ENCODE peak calls at places on chromosomes 6 and 20, in eight cellular contexts. One of them, this sample, is unnamed.

GRCh38 chr20:43976577-43976976 is 61.9 kb downstream of the TOX2 start:
- ATAC-seq in GM23338: no peak
- ATAC-seq in HCT116: no peak
- ATAC-seq in upper lobe of left lung: no peak
- ATAC-seq in HepG2: no peak
- ATAC-seq in K562: no peak
- ATAC-seq in GM12878: no peak
- ATAC-seq in Panc1: no peak
- ATAC-seq in this sample: no peak

GRCh38 chr6:157661652-157662051 is 161.4 kb upstream of the SNX9 start:
- ATAC-seq in Panc1: no peak
- ATAC-seq in upper lobe of left lung: no peak
- ATAC-seq in HCT116: no peak
- ATAC-seq in GM23338: no peak
- ATAC-seq in HepG2: no peak
- ATAC-seq in GM12878: no peak
- ATAC-seq in K562: no peak
- ATAC-seq in this sample: no peak

GRCh38 chr6:121641158-121641557 is 205.7 kb downstream of the GJA1 start:
- ATAC-seq in HepG2: no peak
- ATAC-seq in GM12878: no peak
- ATAC-seq in K562: no peak
- ATAC-seq in HCT116: no peak
- ATAC-seq in Panc1: no peak
- ATAC-seq in GM23338: no peak
- ATAC-seq in upper lobe of left lung: no peak
- ATAC-seq in this sample: no peak

GRCh38 chr20:10337291-10337690 is 96.7 kb downstream of the MKKS start:
- ATAC-seq in GM23338: no peak
- ATAC-seq in K562: no peak
- ATAC-seq in upper lobe of left lung: no peak
- ATAC-seq in HCT116: no peak
- ATAC-seq in Panc1: no peak
- ATAC-seq in HepG2: no peak
- ATAC-seq in GM12878: peak; percentile 85
- ATAC-seq in this sample: no peak

GRCh38 chr20:15332711-15333160 is 995.3 kb upstream of the FLRT3 start:
- ATAC-seq in GM12878: peak; percentile 79
- ATAC-seq in upper lobe of left lung: no peak
- ATAC-seq in K562: no peak
- ATAC-seq in HCT116: no peak
- ATAC-seq in Panc1: no peak
- ATAC-seq in GM23338: no peak
- ATAC-seq in HepG2: no peak
- ATAC-seq in this sample: no peak

GRCh38 chr6:37794825-37795224 is 24.7 kb upstream of the ZFAND3 start:
- ATAC-seq in upper lobe of left lung: no peak
- ATAC-seq in GM12878: no peak
- ATAC-seq in HepG2: no peak
- ATAC-seq in Panc1: no peak
- ATAC-seq in GM23338: no peak
- ATAC-seq in HCT116: no peak
- ATAC-seq in K562: no peak
- ATAC-seq in this sample: no peak

GRCh38 chr6:125597411-125598253 is 151.8 kb upstream of the HEY2 start:
- ATAC-seq in GM12878: peak; percentile 79
- ATAC-seq in upper lobe of left lung: peak; percentile 61
- ATAC-seq in HepG2: no peak
- ATAC-seq in Panc1: no peak
- ATAC-seq in GM23338: no peak
- ATAC-seq in K562: peak; percentile 26
- ATAC-seq in HCT116: no peak
- ATAC-seq in this sample: peak; percentile 17

GRCh38 chr6:170031096-170031471 is 259.8 kb downstream of the DLL1 start:
- ATAC-seq in Panc1: no peak
- ATAC-seq in HCT116: no peak
- ATAC-seq in K562: no peak
- ATAC-seq in GM23338: no peak
- ATAC-seq in upper lobe of left lung: no peak
- ATAC-seq in HepG2: peak; percentile 45
- ATAC-seq in GM12878: no peak
- ATAC-seq in this sample: no peak

GRCh38 chr6:145074805-145075204 is 660.5 kb downstream of the EPM2A start:
- ATAC-seq in GM12878: no peak
- ATAC-seq in HepG2: no peak
- ATAC-seq in Panc1: no peak
- ATAC-seq in K562: no peak
- ATAC-seq in upper lobe of left lung: no peak
- ATAC-seq in GM23338: no peak
- ATAC-seq in HCT116: no peak
- ATAC-seq in this sample: no peak

GRCh38 chr6:145077382-145077781 is 657.9 kb downstream of the EPM2A start:
- ATAC-seq in GM12878: no peak
- ATAC-seq in K562: no peak
- ATAC-seq in upper lobe of left lung: no peak
- ATAC-seq in Panc1: no peak
- ATAC-seq in GM23338: no peak
- ATAC-seq in HepG2: no peak
- ATAC-seq in HCT116: no peak
- ATAC-seq in this sample: no peak

GRCh38 chr6:145076110-145076841 is 659.0 kb downstream of the EPM2A start:
- ATAC-seq in Panc1: no peak
- ATAC-seq in HepG2: peak; percentile 87
- ATAC-seq in HCT116: no peak
- ATAC-seq in GM23338: no peak
- ATAC-seq in upper lobe of left lung: no peak
- ATAC-seq in GM12878: no peak
- ATAC-seq in K562: no peak
- ATAC-seq in this sample: no peak

GRCh38 chr6:145073811-145074210 is 661.5 kb downstream of the EPM2A start:
- ATAC-seq in upper lobe of left lung: no peak
- ATAC-seq in HepG2: no peak
- ATAC-seq in GM12878: no peak
- ATAC-seq in HCT116: no peak
- ATAC-seq in K562: no peak
- ATAC-seq in Panc1: no peak
- ATAC-seq in GM23338: no peak
- ATAC-seq in this sample: no peak

DNA sequence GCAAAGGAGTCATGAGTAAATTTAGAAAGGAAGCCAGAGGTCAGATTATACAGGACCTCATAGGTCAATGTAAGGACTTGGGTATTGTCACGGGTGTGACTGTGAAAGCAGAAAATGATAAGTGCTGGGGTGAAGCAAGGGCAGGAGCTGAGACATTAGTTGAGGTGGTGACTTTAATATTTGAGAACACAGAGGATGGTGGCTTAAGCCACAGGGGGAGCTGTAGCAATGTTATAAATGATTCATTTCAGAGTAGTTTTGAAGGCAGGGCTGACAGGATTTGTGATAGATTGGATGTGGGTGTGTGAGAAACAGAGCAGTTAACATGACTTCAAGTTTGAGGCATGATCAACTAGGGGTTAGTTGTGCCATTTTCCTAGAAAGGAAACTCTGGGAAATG is 659.9 kb downstream of the EPM2A start:
- ATAC-seq in GM23338: no peak
- ATAC-seq in GM12878: no peak
- ATAC-seq in HepG2: peak; percentile 67
- ATAC-seq in Panc1: no peak
- ATAC-seq in upper lobe of left lung: no peak
- ATAC-seq in HCT116: no peak
- ATAC-seq in K562: no peak
- ATAC-seq in this sample: no peak
- TF ChIP-seq POLR2AphosphoS5 in GM23338: no peak
- TF ChIP-seq POLR2AphosphoS5 in GM12878: no peak
- TF ChIP-seq POLR2AphosphoS5 in HepG2: no peak
- TF ChIP-seq POLR2AphosphoS5 in Panc1: no peak
- TF ChIP-seq POLR2AphosphoS5 in upper lobe of left lung: no peak
- TF ChIP-seq POLR2AphosphoS5 in HCT116: no peak
- TF ChIP-seq POLR2AphosphoS5 in K562: no peak
- TF ChIP-seq POLR2AphosphoS5 in this sample: no peak

GRCh38 chr6:108944707-108945685 is 96.8 kb downstream of the ARMC2 start:
- ATAC-seq in Panc1: no peak
- ATAC-seq in GM12878: no peak
- ATAC-seq in HCT116: no peak
- ATAC-seq in upper lobe of left lung: peak; percentile 72
- ATAC-seq in HepG2: no peak
- ATAC-seq in K562: no peak
- ATAC-seq in GM23338: no peak
- ATAC-seq in this sample: peak; percentile 67

GRCh38 chr6:108948252-108948651 is 100.0 kb downstream of the ARMC2 start:
- ATAC-seq in GM23338: no peak
- ATAC-seq in HCT116: no peak
- ATAC-seq in upper lobe of left lung: no peak
- ATAC-seq in Panc1: no peak
- ATAC-seq in K562: no peak
- ATAC-seq in GM12878: no peak
- ATAC-seq in HepG2: no peak
- ATAC-seq in this sample: no peak

GRCh38 chr6:108945686-108946158 is 97.5 kb downstream of the ARMC2 start:
- ATAC-seq in K562: no peak
- ATAC-seq in upper lobe of left lung: peak; percentile 75
- ATAC-seq in HepG2: peak; percentile 69
- ATAC-seq in GM23338: peak; percentile 89
- ATAC-seq in Panc1: peak; percentile 59
- ATAC-seq in HCT116: no peak
- ATAC-seq in GM12878: no peak
- ATAC-seq in this sample: peak; percentile 71

GRCh38 chr6:108947114-108947854 is 99.1 kb downstream of the ARMC2 start:
- ATAC-seq in Panc1: no peak
- ATAC-seq in GM12878: no peak
- ATAC-seq in HepG2: no peak
- ATAC-seq in upper lobe of left lung: peak; percentile 78
- ATAC-seq in K562: no peak
- ATAC-seq in GM23338: no peak
- ATAC-seq in HCT116: no peak
- ATAC-seq in this sample: peak; percentile 62

DNA sequence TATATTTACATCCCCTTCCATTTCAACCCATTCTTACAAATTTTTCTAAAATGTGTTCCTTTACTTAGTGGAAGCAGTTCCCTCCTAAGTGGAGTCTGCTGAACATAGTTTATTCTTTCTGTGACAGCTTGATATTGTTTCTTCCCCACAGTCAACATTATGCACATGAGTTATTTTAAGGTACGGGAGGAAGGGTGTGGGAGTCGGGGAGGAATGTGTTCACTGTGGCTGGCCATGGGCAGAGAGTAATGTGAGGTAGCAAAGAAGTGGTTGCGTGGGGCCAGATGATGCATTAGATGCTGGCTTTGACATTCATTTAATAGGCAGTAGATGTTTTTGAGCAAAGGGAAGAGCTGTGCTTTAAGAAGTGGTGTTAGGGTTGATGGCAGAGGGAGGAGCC is 98.5 kb downstream of the ARMC2 start:
- ATAC-seq in K562: no peak
- ATAC-seq in HepG2: no peak
- ATAC-seq in upper lobe of left lung: no peak
- ATAC-seq in Panc1: no peak
- ATAC-seq in GM23338: no peak
- ATAC-seq in GM12878: no peak
- ATAC-seq in HCT116: no peak
- ATAC-seq in this sample: no peak
- TF ChIP-seq POLR2AphosphoS5 in K562: no peak
- TF ChIP-seq POLR2AphosphoS5 in HepG2: no peak
- TF ChIP-seq POLR2AphosphoS5 in upper lobe of left lung: no peak
- TF ChIP-seq POLR2AphosphoS5 in Panc1: no peak
- TF ChIP-seq POLR2AphosphoS5 in GM23338: no peak
- TF ChIP-seq POLR2AphosphoS5 in GM12878: no peak
- TF ChIP-seq POLR2AphosphoS5 in HCT116: no peak
- TF ChIP-seq POLR2AphosphoS5 in this sample: peak; percentile 69

DNA sequence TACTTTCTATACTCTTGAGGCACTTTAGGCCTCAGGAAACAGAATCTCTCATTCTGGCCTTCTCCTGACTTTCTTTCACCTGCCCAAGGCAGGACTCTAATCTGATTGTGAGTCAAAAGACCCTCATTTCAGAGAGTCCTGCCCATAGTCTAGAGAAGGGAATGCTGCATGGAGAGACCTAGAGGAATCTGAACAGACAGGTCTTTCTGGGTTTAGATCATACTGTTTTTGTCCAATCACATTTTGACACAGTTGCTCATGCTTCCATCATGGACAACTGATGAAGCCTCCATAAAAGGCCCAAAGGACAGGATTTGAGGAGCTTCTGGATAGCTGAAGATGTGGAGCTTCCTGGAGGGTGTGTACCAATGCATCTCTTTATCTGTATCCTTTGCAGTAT is 48.1 kb upstream of the BTBD3 start:
- ATAC-seq in Panc1: no peak
- ATAC-seq in HepG2: no peak
- ATAC-seq in upper lobe of left lung: no peak
- ATAC-seq in GM12878: no peak
- ATAC-seq in K562: no peak
- ATAC-seq in HCT116: no peak
- ATAC-seq in GM23338: no peak
- ATAC-seq in this sample: no peak
- TF ChIP-seq POLR2AphosphoS5 in Panc1: no peak
- TF ChIP-seq POLR2AphosphoS5 in HepG2: no peak
- TF ChIP-seq POLR2AphosphoS5 in upper lobe of left lung: no peak
- TF ChIP-seq POLR2AphosphoS5 in GM12878: no peak
- TF ChIP-seq POLR2AphosphoS5 in K562: no peak
- TF ChIP-seq POLR2AphosphoS5 in HCT116: no peak
- TF ChIP-seq POLR2AphosphoS5 in GM23338: no peak
- TF ChIP-seq POLR2AphosphoS5 in this sample: no peak

GRCh38 chr6:46927066-46927465 is 5.3 kb upstream of the ADGRF5 start:
- ATAC-seq in HCT116: no peak
- ATAC-seq in GM12878: no peak
- ATAC-seq in HepG2: no peak
- ATAC-seq in GM23338: no peak
- ATAC-seq in Panc1: no peak
- ATAC-seq in K562: no peak
- ATAC-seq in upper lobe of left lung: no peak
- ATAC-seq in this sample: no peak

GRCh38 chr6:46923476-46923875 is 1.7 kb upstream of the ADGRF5 start:
- ATAC-seq in HepG2: no peak
- ATAC-seq in GM23338: no peak
- ATAC-seq in K562: no peak
- ATAC-seq in upper lobe of left lung: no peak
- ATAC-seq in HCT116: no peak
- ATAC-seq in GM12878: no peak
- ATAC-seq in Panc1: no peak
- ATAC-seq in this sample: no peak

GRCh38 chr6:46921731-46922130 is at the start of gene ADGRF5:
- ATAC-seq in GM12878: no peak
- ATAC-seq in upper lobe of left lung: peak; percentile 18
- ATAC-seq in Panc1: no peak
- ATAC-seq in GM23338: no peak
- ATAC-seq in K562: no peak
- ATAC-seq in HepG2: no peak
- ATAC-seq in HCT116: no peak
- ATAC-seq in this sample: no peak

GRCh38 chr6:46926481-46926880 is 4.7 kb upstream of the ADGRF5 start:
- ATAC-seq in GM12878: no peak
- ATAC-seq in Panc1: no peak
- ATAC-seq in K562: no peak
- ATAC-seq in upper lobe of left lung: peak; percentile 13
- ATAC-seq in HCT116: no peak
- ATAC-seq in HepG2: no peak
- ATAC-seq in GM23338: no peak
- ATAC-seq in this sample: no peak

GRCh38 chr6:46925563-46926253 is 4.0 kb upstream of the ADGRF5 start:
- ATAC-seq in GM23338: no peak
- ATAC-seq in HCT116: no peak
- ATAC-seq in HepG2: peak; percentile 28
- ATAC-seq in Panc1: peak; percentile 34
- ATAC-seq in K562: no peak
- ATAC-seq in GM12878: no peak
- ATAC-seq in upper lobe of left lung: peak; percentile 85
- ATAC-seq in this sample: peak; percentile 69
- TF ChIP-seq POLR2AphosphoS5 in GM23338: no peak
- TF ChIP-seq POLR2AphosphoS5 in HCT116: no peak
- TF ChIP-seq POLR2AphosphoS5 in HepG2: no peak
- TF ChIP-seq POLR2AphosphoS5 in Panc1: no peak
- TF ChIP-seq POLR2AphosphoS5 in K562: no peak
- TF ChIP-seq POLR2AphosphoS5 in GM12878: no peak
- TF ChIP-seq POLR2AphosphoS5 in upper lobe of left lung: peak; percentile 86
- TF ChIP-seq POLR2AphosphoS5 in this sample: peak; percentile 47